ENCODE peak calls at places on chromosomes 2 and 18, in four cellular contexts. G is K562, Z is GM12878, W is HepG2. T is an unnamed sample.

GRCh38 chr2:206526416-206526815 is 83.1 kb downstream of the ADAM23 start:
- DNase-seq in W (no peak), Z (no peak), G (no peak), T (no peak)

GRCh38 chr2:33015421-33016142 is 68.8 kb downstream of the LTBP1 start:
- DNase-seq in G (no peak), Z (no peak), W (peak), T (no peak)

GRCh38 chr2:44098050-44098449 is 70.6 kb upstream of the PPM1B start:
- DNase-seq in W (no peak), G (no peak), Z (no peak), T (no peak)

GRCh38 chr2:221529177-221529942 is 42.7 kb downstream of the EPHA4 start:
- DNase-seq in G (no peak), Z (no peak), W (no peak), T (no peak)

GRCh38 chr2:11576398-11576797 is 42.6 kb downstream of the GREB1 start:
- DNase-seq in W (no peak), Z (no peak), G (no peak), T (no peak)

GRCh38 chr2:156046900-156047299 is 285.6 kb downstream of the NR4A2 start:
- DNase-seq in W (no peak), G (no peak), Z (no peak), T (no peak)

GRCh38 chr2:231709981-231710750 is 1.8 kb downstream of the PTMA start:
- DNase-seq in Z (peak), W (peak), G (peak), T (peak)

GRCh38 chr2:112725545-112726457 is 5.0 kb downstream of the NT5DC4 start:
- DNase-seq in Z (peak), G (peak), W (peak), T (no peak)

GRCh38 chr2:191679818-191680600 is 2.1 kb downstream of the NABP1 start:
- DNase-seq in G (peak), Z (no peak), W (no peak), T (no peak)

GRCh38 chr2:58432491-58433166 is 191.5 kb upstream of the FANCL start:
- DNase-seq in Z (no peak), G (no peak), W (no peak), T (no peak)

GRCh38 chr2:195768454-195768853 is 111.4 kb downstream of the SLC39A10 start:
- DNase-seq in Z (no peak), W (no peak), G (no peak), T (no peak)

GRCh38 chr2:168518555-168519066 is 62.5 kb downstream of the CERS6 start:
- DNase-seq in W (no peak), G (peak), Z (no peak), T (peak)

GRCh38 chr2:223097888-223098383 is 45.9 kb downstream of the KCNE4 start:
- DNase-seq in G (no peak), W (no peak), Z (no peak), T (no peak)

GRCh38 chr2:220396287-220396686 is 768.9 kb downstream of the SLC4A3 start:
- DNase-seq in W (no peak), Z (no peak), G (no peak), T (no peak)

GRCh38 chr2:175621847-175622246 is 380.2 kb downstream of the LNPK start:
- DNase-seq in G (peak), Z (no peak), W (no peak), T (peak)

GRCh38 chr18:64659186-64659585 is 510.3 kb upstream of the LINC00305 start:
- DNase-seq in Z (no peak), W (no peak), G (no peak), T (no peak)

GRCh38 chr2:28394331-28394877 is 1.7 kb downstream of the FOSL2 start:
- DNase-seq in G (no peak), Z (no peak), W (no peak), T (no peak)

GRCh38 chr18:62566818-62567217 is 44.0 kb downstream of the ZCCHC2 start:
- DNase-seq in G (no peak), Z (no peak), W (no peak), T (no peak)

GRCh38 chr2:163878718-163879117 is 142.9 kb upstream of the FIGN start:
- DNase-seq in Z (no peak), W (peak), G (peak), T (peak)

GRCh38 chr2:219733106-219733505 is 105.7 kb downstream of the SLC4A3 start:
- DNase-seq in G (no peak), Z (no peak), W (no peak), T (no peak)

GRCh38 chr18:29753379-29753778 is 1289.2 kb downstream of the DSC3 start:
- DNase-seq in W (no peak), Z (no peak), G (no peak), T (no peak)

GRCh38 chr2:44941551-44942234 is at the start of gene SIX3:
- DNase-seq in Z (no peak), G (no peak), W (no peak), T (no peak)

GRCh38 chr2:172931256-172931894 is 144.3 kb upstream of the MAP3K20 start:
- DNase-seq in G (peak), Z (no peak), W (no peak), T (peak)

GRCh38 chr2:128348505-128349065 is 29.9 kb upstream of the HS6ST1 start:
- DNase-seq in Z (no peak), G (no peak), W (no peak), T (no peak)
- TF ChIP-seq SP1 in Z (no peak), G (no peak), W (no peak), T (no peak)

GRCh38 chr2:47629501-47630460 is 153.2 kb upstream of the MSH6 start:
- DNase-seq in G (no peak), W (no peak), Z (no peak), T (no peak)

GRCh38 chr2:47631306-47631705 is 151.6 kb upstream of the MSH6 start:
- DNase-seq in W (no peak), G (no peak), Z (no peak), T (no peak)

GRCh38 chr2:47636176-47636575 is 146.8 kb upstream of the MSH6 start:
- DNase-seq in G (no peak), Z (no peak), W (no peak), T (no peak)

GRCh38 chr2:47631840-47632398 is 151.0 kb upstream of the MSH6 start:
- DNase-seq in W (no peak), G (no peak), Z (no peak), T (no peak)

DNA sequence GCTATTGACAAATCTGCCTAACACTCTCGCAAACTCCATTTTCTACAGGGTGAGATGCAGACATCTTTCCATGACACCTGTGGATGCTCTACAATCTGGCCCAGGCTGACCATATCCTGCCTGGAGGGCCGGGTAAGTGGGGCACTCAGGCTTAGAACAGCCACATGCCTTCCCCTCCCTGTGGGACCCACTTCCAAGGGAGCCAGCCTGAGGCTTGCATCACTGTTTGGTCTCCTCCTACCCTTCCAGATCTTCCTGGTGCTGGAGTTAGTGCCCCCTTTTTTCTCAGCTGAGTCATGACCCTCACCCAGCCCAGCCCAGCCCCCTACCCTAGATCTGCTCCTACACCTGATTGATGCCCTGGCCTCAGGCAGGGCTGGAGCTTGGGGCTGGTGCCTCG is 150.2 kb upstream of the MSH6 start:
- DNase-seq in W (no peak), G (no peak), Z (no peak), T (no peak)
- TF ChIP-seq BHLHE40 in W (no peak), G (no peak), Z (no peak), T (no peak)

DNA sequence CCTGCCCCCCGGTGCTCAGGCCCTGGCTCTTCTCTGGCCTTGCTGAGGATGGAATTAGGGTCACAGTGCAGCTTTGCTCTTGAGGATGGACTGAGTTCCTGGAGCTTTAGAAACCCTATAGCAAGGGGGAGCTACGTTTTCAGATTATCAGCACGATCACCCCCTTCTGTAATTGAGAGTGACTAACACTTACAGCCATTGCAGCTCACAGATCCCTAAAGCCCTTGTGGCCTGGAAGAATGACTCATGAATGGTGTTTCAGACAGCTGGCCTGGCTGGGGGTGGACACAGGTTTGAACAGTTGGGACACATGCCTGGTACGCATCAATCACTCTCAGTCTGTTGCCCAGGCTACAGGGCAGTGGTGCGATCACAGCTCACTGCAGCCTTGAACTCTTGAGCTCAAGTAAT is 79.7 kb upstream of the IGFBP5 start:
- DNase-seq in G (peak), W (peak), Z (no peak), T (no peak)
- TF ChIP-seq FOXK2 in G (peak), W (no peak), Z (no peak), T (no peak)

GRCh38 chr2:12705742-12706141 is 11.0 kb upstream of the TRIB2 start:
- DNase-seq in W (no peak), Z (no peak), G (peak), T (no peak)
- TF ChIP-seq SP1 in W (no peak), Z (no peak), G (peak), T (no peak)

GRCh38 chr2:9832586-9832985 is 10.7 kb upstream of the TAF1B start:
- DNase-seq in W (no peak), G (no peak), Z (no peak), T (no peak)

GRCh38 chr2:9836517-9836916 is 6.8 kb upstream of the TAF1B start:
- DNase-seq in W (no peak), G (no peak), Z (no peak), T (no peak)

GRCh38 chr2:9838391-9838790 is 4.9 kb upstream of the TAF1B start:
- DNase-seq in W (no peak), G (no peak), Z (no peak), T (no peak)

GRCh38 chr2:9837451-9837850 is 5.8 kb upstream of the TAF1B start:
- DNase-seq in Z (no peak), W (no peak), G (no peak), T (no peak)

GRCh38 chr2:9836074-9836473 is 7.2 kb upstream of the TAF1B start:
- DNase-seq in G (no peak), W (no peak), Z (no peak), T (no peak)
- TF ChIP-seq BHLHE40 in G (no peak), W (no peak), Z (no peak), T (no peak)

GRCh38 chr18:21684731-21685130 is 19.8 kb downstream of the ABHD3 start:
- DNase-seq in G (no peak), Z (peak), W (peak), T (no peak)

GRCh38 chr18:21682276-21683051 is 22.1 kb downstream of the ABHD3 start:
- DNase-seq in Z (peak), W (no peak), G (no peak), T (no peak)

GRCh38 chr18:21680148-21680547 is 24.4 kb downstream of the ABHD3 start:
- DNase-seq in W (no peak), G (no peak), Z (no peak), T (no peak)

DNA sequence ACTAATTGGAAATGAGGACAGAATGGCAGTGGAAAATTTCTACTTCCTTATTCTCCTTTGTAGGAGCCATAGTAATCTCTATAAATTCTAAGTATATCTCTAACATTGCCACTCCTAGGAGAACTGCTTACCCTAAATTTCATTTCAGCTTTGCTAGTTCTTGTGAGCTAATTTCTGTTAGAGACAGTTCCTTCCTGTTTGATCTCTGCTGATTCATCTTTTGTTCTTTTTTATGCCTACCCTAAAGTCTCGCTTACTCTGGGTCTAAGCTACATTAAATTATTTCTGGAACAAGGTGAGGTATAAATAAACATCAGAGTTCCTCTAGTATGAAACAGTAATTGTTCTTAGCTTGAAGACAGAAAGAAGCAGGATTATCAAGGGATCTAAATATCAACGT is 25.7 kb downstream of the ABHD3 start:
- DNase-seq in Z (no peak), G (no peak), W (no peak), T (no peak)
- TF ChIP-seq FOXK2 in Z (no peak), G (no peak), W (no peak), T (no peak)

DNA sequence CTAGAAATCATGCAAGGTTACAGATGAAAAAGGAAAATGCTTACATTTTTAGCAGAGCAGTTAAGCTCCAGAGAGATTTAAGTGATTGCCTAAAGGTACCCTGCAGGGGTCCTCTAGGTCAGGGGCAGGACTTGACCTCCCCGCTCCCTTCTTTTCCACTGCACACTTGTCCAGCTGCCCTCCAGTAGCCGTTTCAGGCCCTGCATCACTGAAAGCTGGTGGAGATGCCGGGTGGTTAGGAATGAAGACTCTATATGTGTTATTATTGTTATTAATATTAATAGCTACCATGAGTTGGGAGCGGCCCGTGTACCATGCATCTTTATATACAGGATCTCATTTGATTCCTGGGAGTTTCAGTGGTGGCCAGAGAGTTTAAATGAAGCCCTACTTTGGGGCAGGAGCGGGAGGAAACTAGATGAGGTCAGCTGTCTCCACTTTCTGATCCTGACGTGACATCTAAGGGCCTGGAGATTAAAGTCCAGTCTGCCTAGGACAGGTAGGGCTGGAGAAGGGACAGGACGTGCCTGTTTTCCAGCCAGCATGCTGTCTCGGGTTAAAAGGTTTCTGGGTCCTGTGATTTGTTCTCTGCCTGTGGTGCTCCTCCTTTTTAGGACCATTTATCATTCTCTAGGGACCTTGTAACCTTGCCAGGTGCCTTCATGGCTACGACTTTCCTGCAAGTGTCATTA is 2.1 kb downstream of the TMEM37 start:
- DNase-seq in Z (no peak), G (no peak), W (peak), T (no peak)
- TF ChIP-seq SP1 in Z (no peak), G (no peak), W (no peak), T (no peak)

GRCh38 chr2:235594964-235595363 is 101.1 kb downstream of the AGAP1 start:
- DNase-seq in G (no peak), W (no peak), Z (no peak), T (no peak)

GRCh38 chr2:235598026-235598425 is 104.2 kb downstream of the AGAP1 start:
- DNase-seq in Z (no peak), W (no peak), G (no peak), T (no peak)

GRCh38 chr2:235595420-235596010 is 101.7 kb downstream of the AGAP1 start:
- DNase-seq in Z (no peak), G (peak), W (peak), T (peak)

GRCh38 chr2:235597081-235597615 is 103.3 kb downstream of the AGAP1 start:
- DNase-seq in W (no peak), G (no peak), Z (no peak), T (no peak)

DNA sequence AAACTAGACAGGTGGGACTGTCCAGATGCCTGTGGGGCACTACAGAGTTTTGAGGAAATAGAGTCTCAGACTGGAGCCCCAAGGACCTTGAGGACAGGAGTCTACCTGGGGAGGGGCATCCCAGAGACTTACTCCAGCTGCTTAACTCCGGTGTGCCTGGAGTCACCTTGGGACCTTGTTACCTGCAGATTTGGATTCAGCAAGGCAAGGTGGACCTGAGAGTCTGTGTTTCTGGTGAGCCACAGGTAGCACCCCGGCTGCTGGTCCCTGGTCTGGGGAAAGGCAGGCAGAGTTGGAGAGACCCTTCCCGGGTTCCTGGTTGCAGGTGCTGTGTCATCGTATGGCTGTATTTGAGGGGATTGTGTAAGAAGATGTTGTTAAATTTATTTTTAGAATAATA is 102.4 kb downstream of the AGAP1 start:
- DNase-seq in G (no peak), W (no peak), Z (no peak), T (no peak)
- TF ChIP-seq BHLHE40 in G (no peak), W (no peak), Z (no peak), T (no peak)

T was measured in HEK293T.